ENCODE peak calls at places on chromosomes 12 and 14, in four cellular contexts. One of them, this sample, is unnamed.

GRCh38 chr12:87687362-87687761 is 341.8 kb downstream of the C12orf50 start:
- DNase-seq in AG10803: peak; percentile 51
- DNase-seq in pons: no peak
- DNase-seq in A172: peak; percentile 61
- DNase-seq in this sample: no peak

GRCh38 chr12:83889745-83890144 is 1022.9 kb downstream of the SLC6A15 start:
- DNase-seq in pons: no peak
- DNase-seq in A172: no peak
- DNase-seq in AG10803: no peak
- DNase-seq in this sample: no peak

GRCh38 chr12:115697341-115697740 is 580.2 kb downstream of the MED13L start:
- DNase-seq in A172: no peak
- DNase-seq in pons: no peak
- DNase-seq in AG10803: no peak
- DNase-seq in this sample: peak; percentile 33

GRCh38 chr14:50116221-50116956 is at the start of gene VCPKMT:
- DNase-seq in AG10803: peak; percentile 86
- DNase-seq in A172: peak; percentile 72
- DNase-seq in pons: peak; percentile 89
- DNase-seq in this sample: peak; percentile 93

GRCh38 chr14:102900631-102901571 is 21.6 kb upstream of the AMN start:
- DNase-seq in pons: no peak
- DNase-seq in A172: no peak
- DNase-seq in AG10803: no peak
- DNase-seq in this sample: no peak

GRCh38 chr14:103679351-103679750 is 35.9 kb downstream of the XRCC3 start:
- DNase-seq in A172: peak; percentile 11
- DNase-seq in AG10803: peak; percentile 39
- DNase-seq in pons: peak; percentile 31
- DNase-seq in this sample: no peak

GRCh38 chr12:117718141-117718540 is 250.6 kb downstream of the KSR2 start:
- DNase-seq in AG10803: peak; percentile 75
- DNase-seq in A172: no peak
- DNase-seq in pons: no peak
- DNase-seq in this sample: no peak

GRCh38 chr12:48881652-48882324 is 16.1 kb upstream of the RND1 start:
- DNase-seq in AG10803: no peak
- DNase-seq in pons: no peak
- DNase-seq in A172: no peak
- DNase-seq in this sample: no peak

GRCh38 chr14:105050551-105050897 is 14.7 kb downstream of the GPR132 start:
- DNase-seq in A172: no peak
- DNase-seq in pons: no peak
- DNase-seq in AG10803: peak; percentile 25
- DNase-seq in this sample: peak; percentile 84

GRCh38 chr14:65356327-65356836 is 56.1 kb upstream of the FUT8 start:
- DNase-seq in A172: peak; percentile 76
- DNase-seq in pons: no peak
- DNase-seq in AG10803: peak; percentile 74
- DNase-seq in this sample: no peak

GRCh38 chr14:77641207-77641533 is 24.7 kb upstream of the SPTLC2 start:
- DNase-seq in AG10803: no peak
- DNase-seq in A172: no peak
- DNase-seq in pons: no peak
- DNase-seq in this sample: no peak

GRCh38 chr14:48575772-48576171 is 900.4 kb upstream of the MDGA2 start:
- DNase-seq in A172: no peak
- DNase-seq in pons: no peak
- DNase-seq in AG10803: no peak
- DNase-seq in this sample: no peak

GRCh38 chr14:34614638-34615037 is 15.3 kb downstream of the SNX6 start:
- DNase-seq in pons: no peak
- DNase-seq in A172: no peak
- DNase-seq in AG10803: no peak
- DNase-seq in this sample: no peak

This sample was measured in SJCRH30.